ENCODE peak calls at places on chromosomes 11 and 22, in five cellular contexts. N, Y, G, P and D are unnamed samples.

GRCh38 chr11:64226507-64227051 is 505 bp downstream of the NUDT22 start:
- DNase-seq in G (no peak), Y (no peak), N (peak), P (peak), D (no peak)

GRCh38 chr22:23168381-23169031 is 11.8 kb upstream of the BCR start:
- DNase-seq in G (no peak), N (no peak), P (no peak), Y (no peak), D (no peak)

GRCh38 chr11:71203681-71204080 is 48.7 kb downstream of the SHANK2 start:
- DNase-seq in N (no peak), Y (no peak), G (no peak), P (no peak), D (no peak)

GRCh38 chr22:46453006-46453828 is 84.2 kb downstream of the CELSR1 start:
- DNase-seq in G (no peak), P (no peak), Y (no peak), N (peak), D (no peak)

GRCh38 chr11:85809881-85810280 is 1.1 kb downstream of the SYTL2 start:
- DNase-seq in G (no peak), P (peak), N (no peak), Y (peak), D (no peak)

GRCh38 chr11:719214-720016 is 13.4 kb downstream of the EPS8L2 start:
- DNase-seq in G (no peak), P (no peak), Y (no peak), N (no peak), D (no peak)

GRCh38 chr22:47195156-47195675 is 432.8 kb downstream of the TBC1D22A start:
- DNase-seq in Y (no peak), P (no peak), N (peak), G (no peak), D (peak)

GRCh38 chr11:94553938-94554337 is 10.2 kb downstream of the FUT4 start:
- DNase-seq in P (no peak), Y (no peak), G (no peak), N (peak), D (no peak)

GRCh38 chr11:69297225-69297925 is 3.4 kb downstream of the MYEOV start:
- DNase-seq in N (peak), Y (no peak), P (no peak), G (peak), D (no peak)

GRCh38 chr11:85737738-85738137 is 51.7 kb upstream of the CCDC89 start:
- DNase-seq in N (no peak), G (no peak), Y (peak), P (no peak), D (no peak)

GRCh38 chr11:122367809-122368231 is 251.8 kb upstream of the BLID start:
- DNase-seq in Y (peak), G (no peak), N (peak), P (no peak), D (no peak)

GRCh38 chr11:90704510-90704909 is 481.7 kb upstream of the CHORDC1 start:
- DNase-seq in Y (no peak), N (no peak), G (no peak), P (no peak), D (no peak)

GRCh38 chr11:7672960-7673723 is at the start of gene CYB5R2:
- DNase-seq in Y (peak), N (peak), P (peak), G (no peak), D (no peak)

GRCh38 chr11:58647141-58647699 is 24.8 kb downstream of the CNTF start:
- DNase-seq in N (no peak), P (no peak), G (no peak), Y (no peak), D (no peak)

GRCh38 chr11:69657911-69658605 is 17.1 kb downstream of the LTO1 start:
- DNase-seq in N (no peak), P (peak), Y (peak), G (no peak), D (no peak)

GRCh38 chr11:11290354-11290753 is 62.7 kb downstream of the CSNK2A3 start:
- DNase-seq in P (no peak), Y (no peak), G (no peak), N (no peak), D (no peak)

GRCh38 chr11:68040121-68040956 is 1.5 kb downstream of the TCIRG1 start:
- DNase-seq in P (peak), G (no peak), N (peak), Y (peak), D (no peak)

GRCh38 chr11:68039526-68040086 is 781 bp downstream of the TCIRG1 start:
- DNase-seq in Y (no peak), P (peak), N (peak), G (no peak), D (no peak)

GRCh38 chr11:68042219-68043028 is 3.6 kb downstream of the TCIRG1 start:
- DNase-seq in G (no peak), P (no peak), N (peak), Y (no peak), D (no peak)

GRCh38 chr11:68041617-68042218 is 2.9 kb downstream of the TCIRG1 start:
- DNase-seq in P (no peak), Y (no peak), N (no peak), G (no peak), D (no peak)

GRCh38 chr11:68040957-68041591 is 2.2 kb downstream of the TCIRG1 start:
- DNase-seq in N (peak), G (no peak), P (no peak), Y (no peak), D (no peak)
- H3K4me3 ChIP-seq in N (no peak), G (peak), P (no peak), Y (no peak), D (peak)

DNA sequence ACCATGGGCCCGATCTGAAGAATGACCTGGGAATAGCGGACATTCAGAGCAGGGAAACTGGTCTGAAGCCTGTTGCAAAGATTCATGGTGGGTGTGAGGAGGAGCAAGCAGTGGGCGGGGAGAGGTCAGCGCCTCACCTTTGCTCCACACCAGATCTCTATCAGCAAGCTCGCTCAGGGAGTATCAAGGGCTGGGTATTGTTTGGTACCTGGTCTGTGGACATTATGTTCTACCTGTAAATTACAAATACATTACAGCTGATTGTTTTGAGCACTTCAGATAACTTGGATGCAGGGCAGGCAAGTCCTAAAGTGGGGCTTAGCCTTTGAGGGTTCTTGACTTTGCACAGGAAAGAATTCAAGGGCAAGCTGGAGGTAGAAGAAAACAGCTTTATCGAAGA is 10.8 kb upstream of the SEC14L4 start:
- DNase-seq in P (no peak), N (no peak), Y (no peak), G (no peak), D (no peak)
- TF ChIP-seq CTCF in P (no peak), N (no peak), Y (no peak), G (no peak), D (no peak)

GRCh38 chr11:73217810-73218105 is 323 bp upstream of the P2RY2 start:
- DNase-seq in Y (no peak), P (no peak), G (no peak), N (no peak), D (no peak)
- H3K4me3 ChIP-seq in Y (peak), P (peak), G (peak), N (no peak), D (peak)

DNA sequence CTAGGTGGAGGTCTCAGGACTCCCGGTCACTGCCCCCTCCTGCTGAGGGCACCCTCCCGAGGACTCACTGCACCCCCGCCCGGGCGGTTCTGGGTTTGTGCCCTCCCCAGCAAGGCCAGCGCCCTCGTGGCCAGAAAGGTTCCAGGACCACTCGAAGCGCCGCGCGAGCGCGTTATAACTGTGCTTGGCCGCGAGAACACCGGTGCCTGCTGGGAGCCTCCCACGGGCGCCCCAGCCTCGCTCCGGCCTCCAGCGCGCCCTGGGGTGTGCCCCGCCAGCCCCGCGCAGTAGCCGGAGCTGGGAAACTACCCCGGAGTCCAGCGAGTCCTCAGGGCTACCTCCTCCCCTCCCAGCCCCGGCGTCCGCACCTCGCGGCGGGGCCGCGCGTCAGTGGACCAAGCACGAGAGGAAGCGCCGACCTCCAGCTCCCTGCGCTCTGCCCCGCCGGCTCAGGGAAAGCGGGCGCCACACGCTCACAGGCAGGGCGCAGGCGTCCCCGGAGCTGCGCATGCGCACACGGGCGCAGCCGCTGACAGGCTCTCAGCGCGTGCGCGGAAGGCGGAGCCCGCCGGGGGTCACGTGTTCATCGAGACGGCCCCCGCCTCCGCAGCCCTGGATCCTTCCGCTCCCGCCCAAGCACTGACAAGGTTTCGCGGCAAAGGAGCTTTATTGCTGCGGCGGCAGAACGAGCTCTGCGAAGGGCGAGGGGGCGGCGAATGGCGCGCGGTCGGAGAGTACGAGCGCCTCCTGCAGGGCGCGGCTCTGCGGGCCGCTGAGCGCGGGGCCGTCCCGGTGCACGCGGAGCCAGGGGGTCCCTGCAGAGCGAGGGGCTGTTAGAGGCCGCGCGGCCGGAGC is at the start of gene SCO2:
- DNase-seq in N (peak), G (peak), Y (peak), P (peak), D (no peak)
- TF ChIP-seq CTCF in N (no peak), G (no peak), Y (peak), P (peak), D (peak)

GRCh38 chr11:34632105-34632780 is 11.3 kb downstream of the EHF start:
- DNase-seq in P (no peak), G (no peak), N (peak), Y (no peak), D (no peak)

GRCh38 chr11:34631297-34631696 is 10.4 kb downstream of the EHF start:
- DNase-seq in N (no peak), Y (no peak), P (no peak), G (no peak), D (no peak)

GRCh38 chr11:34633640-34633989 is 12.7 kb downstream of the EHF start:
- DNase-seq in G (no peak), N (no peak), Y (no peak), P (no peak), D (no peak)

GRCh38 chr11:34630544-34630943 is 9.7 kb downstream of the EHF start:
- DNase-seq in N (no peak), G (no peak), Y (no peak), P (no peak), D (no peak)

DNA sequence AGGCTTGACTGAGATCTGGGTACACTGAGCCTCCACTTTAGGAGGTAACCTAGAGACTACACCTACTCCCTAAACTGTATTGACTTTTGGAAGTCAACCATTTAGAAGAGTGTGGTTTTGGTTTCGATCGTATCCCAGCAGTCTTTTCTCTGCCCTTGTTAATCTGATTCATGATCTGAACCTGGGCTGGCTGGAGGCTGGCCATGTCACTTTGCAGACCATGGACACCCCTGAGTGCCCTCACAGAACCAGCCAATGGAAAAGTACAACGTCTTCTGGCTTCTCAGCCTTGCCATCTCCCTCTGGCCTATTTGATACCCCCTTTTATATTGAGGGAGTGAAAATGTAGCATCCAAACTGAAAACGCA is 10.8 kb downstream of the EHF start:
- DNase-seq in G (no peak), P (no peak), N (peak), Y (no peak), D (no peak)
- H3K4me3 ChIP-seq in G (peak), P (no peak), N (no peak), Y (no peak), D (no peak)